ENCODE peak calls at places on chromosomes 3 and 15, in five cellular contexts. T is upper lobe of left lung, E is ovary, W is transverse colon, F is breast epithelium. X is an unnamed sample. For H3K9me3, the result is how much of the 10 kb centered on the place peaks cover.

GRCh38 chr15:77421370-77421700 is 647 bp downstream of the HMG20A start:
- DNase-seq in W (peak), E (no peak), T (peak), F (no peak), X (peak)

GRCh38 chr3:157445897-157446296 is 9.2 kb downstream of the PTX3 start:
- DNase-seq in W (no peak), T (no peak), E (no peak), F (no peak), X (no peak)

GRCh38 chr3:158725348-158725966 is 6.8 kb downstream of the RARRES1 start:
- DNase-seq in E (peak), F (no peak), W (peak), T (no peak), X (no peak)

GRCh38 chr3:114902691-114903101 is 244.4 kb downstream of the ZBTB20 start:
- DNase-seq in W (no peak), T (no peak), E (no peak), F (no peak), X (no peak)

GRCh38 chr3:9448643-9449042 is 51.2 kb downstream of the SETD5 start:
- DNase-seq in W (no peak), F (no peak), E (no peak), T (no peak), X (no peak)

GRCh38 chr3:38003371-38003816 is 12.8 kb downstream of the VILL start:
- DNase-seq in F (peak), W (peak), E (peak), T (peak), X (peak)

GRCh38 chr3:138066383-138066782 is 49.0 kb downstream of the DZIP1L start:
- DNase-seq in T (no peak), W (no peak), F (no peak), E (no peak), X (no peak)

GRCh38 chr3:187406927-187407326 is 38.7 kb downstream of the RTP4 start:
- DNase-seq in W (no peak), T (no peak), E (no peak), F (no peak), X (no peak)

GRCh38 chr3:46497556-46498265 is at the start of gene RTP3:
- DNase-seq in F (no peak), T (no peak), E (no peak), W (no peak), X (no peak)

GRCh38 chr3:42387802-42388651 is 22.4 kb downstream of the LYZL4 start:
- DNase-seq in E (no peak), F (no peak), T (no peak), W (no peak), X (no peak)

GRCh38 chr15:36877796-36878744 is 222.3 kb downstream of the MEIS2 start:
- DNase-seq in F (no peak), W (no peak), T (peak), E (no peak), X (no peak)

GRCh38 chr3:14137445-14137844 is 12.6 kb downstream of the TMEM43 start:
- DNase-seq in F (no peak), E (no peak), T (no peak), W (no peak), X (no peak)

GRCh38 chr3:42179110-42179725 is 86.8 kb downstream of the CCK start:
- DNase-seq in F (no peak), E (peak), T (no peak), W (peak), X (no peak)

GRCh38 chr3:138329127-138329983 is at the start of gene NME9:
- DNase-seq in F (peak), W (peak), E (peak), T (peak), X (peak)

GRCh38 chr15:62469874-62470688 is 305.0 kb upstream of the C2CD4B start:
- DNase-seq in T (peak), F (no peak), W (no peak), E (peak), X (no peak)

GRCh38 chr3:17806201-17806600 is 63.8 kb upstream of the TBC1D5 start:
- DNase-seq in T (no peak), W (no peak), E (no peak), F (no peak), X (no peak)

GRCh38 chr3:101730839-101731238 is 6.4 kb downstream of the CEP97 start:
- DNase-seq in W (no peak), F (no peak), T (no peak), E (no peak), X (no peak)

GRCh38 chr3:17770682-17771081 is 28.3 kb upstream of the TBC1D5 start:
- DNase-seq in W (no peak), T (no peak), E (no peak), F (no peak), X (no peak)

GRCh38 chr15:69729167-69729748 is 276.6 kb downstream of the RPLP1 start:
- DNase-seq in F (no peak), E (peak), T (no peak), W (peak), X (peak)

GRCh38 chr3:138888569-138888968 is 53.8 kb upstream of the PIK3CB start:
- DNase-seq in E (no peak), F (no peak), W (no peak), T (no peak), X (no peak)

GRCh38 chr3:98596902-98597500 is 3.6 kb upstream of the CPOX start:
- DNase-seq in F (no peak), E (no peak), T (no peak), W (no peak), X (no peak)

GRCh38 chr15:66189291-66189690 is 64.3 kb downstream of the MEGF11 start:
- DNase-seq in W (no peak), T (no peak), E (no peak), F (no peak), X (no peak)

GRCh38 chr3:44026224-44026865 is 215.3 kb upstream of the TOPAZ1 start:
- DNase-seq in T (no peak), W (no peak), E (no peak), F (no peak), X (no peak)

GRCh38 chr3:108511490-108511889 is 1.1 kb upstream of the MYH15 start:
- DNase-seq in W (no peak), F (no peak), E (no peak), T (no peak), X (no peak)

GRCh38 chr3:113746955-113747718 is at the start of gene ATP6V1A:
- DNase-seq in T (peak), E (no peak), F (peak), W (peak), X (peak)

GRCh38 chr15:51848811-51849210 is 19.4 kb downstream of the TMOD3 start:
- DNase-seq in E (no peak), F (no peak), T (no peak), W (no peak), X (no peak)

GRCh38 chr15:41940441-41940857 is 31.9 kb downstream of the EHD4 start:
- DNase-seq in W (no peak), E (no peak), T (no peak), F (no peak), X (no peak)

GRCh38 chr3:100972293-100972692 is 20.9 kb downstream of the ABI3BP start:
- DNase-seq in E (no peak), T (no peak), W (no peak), F (no peak), X (no peak)

GRCh38 chr3:57281710-57282109 is 10.8 kb downstream of the ASB14 start:
- DNase-seq in T (no peak), W (no peak), E (no peak), F (no peak), X (no peak)

GRCh38 chr3:49998326-49998725 is 58.4 kb downstream of the RBM6 start:
- DNase-seq in E (no peak), W (no peak), F (no peak), T (no peak), X (no peak)

GRCh38 chr15:50993598-50993997 is 85.1 kb downstream of the AP4E1 start:
- DNase-seq in W (no peak), E (no peak), F (no peak), T (no peak), X (no peak)

GRCh38 chr15:62749445-62749844 is 293.1 kb upstream of the TPM1 start:
- DNase-seq in F (no peak), W (no peak), T (no peak), E (no peak), X (no peak)

GRCh38 chr15:82847703-82848102 is 38.3 kb downstream of the WHAMM start:
- DNase-seq in W (no peak), T (no peak), F (no peak), E (no peak), X (no peak)

GRCh38 chr3:43034200-43034599 is 55.1 kb downstream of the GASK1A start:
- DNase-seq in T (no peak), E (no peak), F (no peak), W (no peak), X (no peak)

GRCh38 chr3:155101398-155101797 is 21.3 kb downstream of the MME start:
- DNase-seq in E (no peak), W (no peak), T (no peak), F (no peak), X (peak)

GRCh38 chr3:155096303-155097008 is 16.3 kb downstream of the MME start:
- DNase-seq in W (no peak), T (no peak), E (no peak), F (no peak), X (no peak)

GRCh38 chr3:155097009-155097349 is 16.9 kb downstream of the MME start:
- DNase-seq in W (no peak), E (no peak), T (no peak), F (no peak), X (no peak)

GRCh38 chr3:155106059-155106458 is 25.9 kb downstream of the MME start:
- DNase-seq in W (no peak), T (no peak), F (no peak), E (no peak), X (no peak)

GRCh38 chr3:155102329-155102728 is 22.2 kb downstream of the MME start:
- DNase-seq in T (no peak), W (no peak), F (no peak), E (no peak), X (no peak)
- H3K9me3 ChIP-seq in T (under half), W (under half), F (under half), E (under half), X (under half)

GRCh38 chr3:127755305-127755681 is 67.0 kb downstream of the MGLL start:
- DNase-seq in W (no peak), F (no peak), E (no peak), T (no peak), X (no peak)
- TF ChIP-seq POLR2A in W (no peak), F (no peak), E (no peak), T (no peak), X (no peak)

DNA sequence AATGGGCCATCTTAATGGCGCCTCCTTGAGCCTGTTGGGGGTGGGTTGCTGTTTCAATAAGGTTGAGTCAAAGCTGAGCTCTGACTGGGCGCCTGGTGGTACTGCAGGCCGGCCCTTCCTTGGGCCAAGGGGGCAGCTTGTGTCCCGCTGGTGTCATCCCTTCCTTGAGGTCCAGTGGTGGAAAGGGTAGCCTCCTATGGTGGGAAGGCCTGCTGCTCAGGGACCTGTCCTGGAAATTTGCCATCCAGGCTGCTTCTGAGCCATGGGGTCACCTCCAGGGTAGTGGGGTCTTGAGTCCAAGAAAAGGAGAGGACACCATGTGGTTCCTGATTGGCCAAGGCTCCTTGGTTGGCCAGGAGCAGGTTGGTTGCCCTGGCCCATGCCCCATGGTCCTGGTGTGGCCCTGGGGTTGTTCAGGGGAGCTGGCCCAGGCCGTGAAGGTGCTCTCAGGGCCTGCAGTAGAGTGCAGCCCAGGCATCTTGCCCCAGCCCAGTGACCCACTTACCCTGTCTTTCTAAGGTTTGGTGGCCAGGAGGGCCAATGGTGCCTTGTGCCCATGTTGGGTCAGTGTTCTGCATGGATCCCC is 188.7 kb downstream of the UBE3A start:
- DNase-seq in F (peak), E (no peak), T (no peak), W (peak), X (no peak)
- H3K9me3 ChIP-seq in F (half or more), E (under half), T (half or more), W (under half), X (under half)

GRCh38 chr3:195893121-195893449 is 15.3 kb downstream of the TNK2 start:
- DNase-seq in W (no peak), T (no peak), F (no peak), E (no peak), X (no peak)
- TF ChIP-seq POLR2A in W (no peak), T (no peak), F (no peak), E (no peak), X (no peak)

GRCh38 chr3:177597325-177598109 is 400.2 kb upstream of the TBL1XR1 start:
- DNase-seq in T (peak), W (no peak), F (no peak), E (peak), X (peak)
- H3K9me3 ChIP-seq in T (under half), W (under half), F (under half), E (under half), X (under half)

GRCh38 chr15:44535092-44535491 is 1.9 kb upstream of the EIF3J start:
- DNase-seq in W (no peak), E (no peak), F (no peak), T (no peak), X (no peak)

GRCh38 chr15:44537728-44538240 is 837 bp downstream of the EIF3J start:
- DNase-seq in E (no peak), F (no peak), W (no peak), T (no peak), X (no peak)

GRCh38 chr15:44536962-44537727 is at the start of gene EIF3J:
- DNase-seq in T (peak), E (peak), W (peak), F (peak), X (peak)

GRCh38 chr15:44535509-44536297 is 1.2 kb upstream of the EIF3J start:
- DNase-seq in F (no peak), E (no peak), W (peak), T (peak), X (peak)

DNA sequence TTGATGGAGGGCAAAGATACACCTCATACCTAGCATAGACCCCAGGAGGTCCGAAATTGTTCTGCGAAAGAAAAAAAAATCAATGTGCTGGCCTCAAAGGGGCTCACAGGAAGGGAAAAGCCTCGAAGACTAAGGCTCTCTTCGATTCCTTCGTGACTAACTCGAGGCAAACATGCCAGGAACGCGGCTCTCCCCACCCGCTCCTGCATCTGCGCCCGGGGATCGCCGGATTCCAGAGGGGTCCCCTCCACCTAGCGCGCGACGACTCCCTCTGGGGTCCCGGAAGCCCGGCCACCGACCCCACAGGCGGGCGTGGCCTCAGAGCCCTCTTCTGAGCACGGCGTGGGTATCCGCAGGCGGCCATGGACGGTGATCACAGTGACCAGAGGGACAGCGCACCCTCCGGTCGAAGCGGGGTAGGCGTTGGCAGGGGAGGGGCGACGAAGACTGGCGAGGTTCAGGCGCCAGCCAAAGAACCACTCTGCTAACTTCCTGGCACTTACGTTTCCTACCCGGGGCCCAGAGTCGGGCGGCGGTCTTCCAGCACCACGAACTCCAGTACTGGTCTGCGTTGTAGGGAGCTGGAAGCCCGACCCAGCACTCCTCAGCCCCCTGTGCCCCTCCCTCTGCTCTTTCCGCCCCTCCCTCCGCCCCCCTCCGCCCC is 517 bp upstream of the EIF3J start:
- DNase-seq in E (no peak), W (peak), T (peak), F (peak), X (no peak)
- TF ChIP-seq POLR2A in E (peak), W (peak), T (no peak), F (peak), X (no peak)

DNA sequence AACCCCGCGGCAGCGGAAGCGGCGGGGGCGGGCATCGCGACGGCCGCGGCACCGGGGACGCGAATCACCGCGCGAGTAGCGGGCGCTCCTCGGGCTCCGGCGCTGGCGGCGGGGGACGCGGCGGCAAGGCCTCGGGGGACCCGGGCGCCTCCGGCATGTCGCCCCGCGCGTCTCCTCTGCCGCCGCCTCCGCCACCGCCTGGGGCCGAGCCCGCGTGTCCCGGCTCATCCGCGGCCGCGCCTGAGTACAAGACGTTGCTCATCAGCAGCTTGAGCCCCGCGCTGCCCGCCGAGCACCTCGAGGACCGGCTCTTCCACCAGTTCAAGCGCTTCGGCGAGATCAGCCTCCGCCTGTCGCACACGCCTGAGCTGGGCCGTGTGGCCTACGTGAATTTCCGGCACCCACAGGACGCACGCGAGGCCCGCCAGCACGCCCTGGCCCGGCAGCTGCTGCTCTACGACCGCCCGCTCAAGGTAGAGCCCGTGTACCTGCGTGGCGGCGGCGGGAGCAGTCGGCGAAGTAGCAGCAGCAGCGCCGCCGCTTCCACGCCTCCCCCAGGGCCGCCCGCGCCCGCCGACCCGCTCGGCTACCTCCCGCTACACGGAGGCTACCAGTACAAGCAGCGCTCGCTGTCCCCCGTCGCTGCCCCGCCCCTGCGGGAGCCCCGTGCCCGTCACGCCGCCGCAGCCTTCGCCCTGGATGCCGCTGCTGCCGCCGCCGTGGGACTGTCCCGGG is 648 bp downstream of the RBM15B start:
- DNase-seq in W (peak), E (no peak), F (no peak), T (peak), X (no peak)
- H3K9me3 ChIP-seq in W (under half), E (under half), F (under half), T (under half), X (under half)

GRCh38 chr3:168094877-168095610 is 680 bp downstream of the GOLIM4 start:
- DNase-seq in F (peak), E (peak), W (peak), T (peak), X (peak)

GRCh38 chr3:168097381-168097780 is 1.7 kb upstream of the GOLIM4 start:
- DNase-seq in W (no peak), T (no peak), E (no peak), F (no peak), X (no peak)

GRCh38 chr3:168095611-168096209 is at the start of gene GOLIM4:
- DNase-seq in E (peak), T (peak), F (peak), W (peak), X (peak)

GRCh38 chr3:168094580-168094876 is 1.2 kb downstream of the GOLIM4 start:
- DNase-seq in T (no peak), F (no peak), W (no peak), E (no peak), X (no peak)

DNA sequence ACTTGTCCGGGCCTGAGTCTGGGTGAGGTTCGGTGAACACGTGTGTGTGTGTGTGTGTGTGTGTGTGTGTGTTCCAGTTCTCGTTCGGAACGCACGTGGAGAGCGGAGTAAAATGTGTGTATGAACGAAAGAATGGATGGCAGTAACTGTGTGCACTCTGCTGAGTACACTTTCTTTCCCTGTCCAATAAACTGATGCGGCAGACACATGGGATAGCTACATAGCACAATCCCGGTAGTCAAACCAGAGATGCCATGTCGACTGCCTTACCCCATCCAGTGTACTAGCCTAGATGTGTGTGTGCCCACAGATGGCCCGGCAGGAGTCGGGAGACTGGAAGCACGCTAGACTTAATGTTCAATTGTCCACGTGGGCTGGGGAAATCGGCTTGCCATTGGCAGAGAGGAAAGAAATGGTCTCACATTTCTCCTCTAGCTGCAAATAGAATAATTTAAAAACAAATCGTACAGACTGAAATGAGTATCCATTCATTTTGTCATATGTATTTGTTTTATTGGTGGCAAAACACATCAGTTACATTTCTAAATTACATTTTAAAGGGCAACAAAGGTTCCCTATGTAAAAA is 579 bp upstream of the GOLIM4 start:
- DNase-seq in T (peak), F (no peak), W (peak), E (no peak), X (peak)
- TF ChIP-seq POLR2A in T (no peak), F (no peak), W (no peak), E (no peak), X (no peak)

GRCh38 chr15:24745276-24745675 is 69.7 kb downstream of the NPAP1 start:
- DNase-seq in T (no peak), E (no peak), W (no peak), F (no peak), X (no peak)

GRCh38 chr15:24748812-24749439 is 73.4 kb downstream of the NPAP1 start:
- DNase-seq in W (no peak), T (no peak), E (no peak), F (no peak), X (no peak)

GRCh38 chr15:24747376-24747775 is 71.8 kb downstream of the NPAP1 start:
- DNase-seq in W (no peak), T (no peak), E (no peak), F (no peak), X (no peak)

GRCh38 chr15:24746094-24746493 is 70.5 kb downstream of the NPAP1 start:
- DNase-seq in E (no peak), W (no peak), T (no peak), F (no peak), X (no peak)
- H3K9me3 ChIP-seq in E (under half), W (under half), T (under half), F (under half), X (under half)

GRCh38 chr3:141876381-141876890 is at the start of gene ATP1B3:
- DNase-seq in E (peak), T (peak), F (peak), W (peak), X (peak)
- TF ChIP-seq POLR2A in E (peak), T (peak), F (peak), W (peak), X (peak)

X was measured in testis.